ENCODE peak calls at places on chromosome 4, in seven cellular contexts. D, O, V, X, E, C and Q are unnamed samples.

GRCh38 chr4:137471895-137472294 is 60.4 kb downstream of the PCDH18 start:
- DNase-seq in D (peak), V (no peak), E (no peak), C (no peak), O (no peak), X (no peak), Q (no peak)

GRCh38 chr4:40704073-40704472 is 45.7 kb upstream of the NSUN7 start:
- DNase-seq in V (no peak), D (no peak), C (no peak), O (no peak), X (no peak), E (no peak), Q (no peak)

GRCh38 chr4:76430519-76431388 is 4.3 kb upstream of the SHROOM3 start:
- DNase-seq in X (no peak), O (peak), D (peak), V (no peak), C (no peak), E (no peak), Q (no peak)

GRCh38 chr4:82423245-82424054 is 6.8 kb downstream of the HNRNPDL start:
- DNase-seq in X (no peak), V (no peak), C (no peak), E (no peak), O (no peak), D (peak), Q (no peak)

GRCh38 chr4:11488657-11489448 is 60.2 kb upstream of the HS3ST1 start:
- DNase-seq in D (no peak), X (no peak), C (no peak), E (no peak), V (no peak), O (no peak), Q (no peak)

GRCh38 chr4:167890226-167890625 is 202.1 kb upstream of the ANXA10 start:
- DNase-seq in D (peak), E (no peak), C (no peak), O (no peak), X (no peak), V (no peak), Q (no peak)

GRCh38 chr4:107891299-107891698 is 40.0 kb upstream of the CYP2U1 start:
- DNase-seq in C (no peak), O (no peak), D (peak), E (no peak), X (no peak), V (no peak), Q (no peak)

GRCh38 chr4:77701111-77701510 is 95.5 kb downstream of the CXCL13 start:
- DNase-seq in X (no peak), E (no peak), V (no peak), C (no peak), O (no peak), D (no peak), Q (no peak)

GRCh38 chr4:40264497-40264896 is 67.7 kb downstream of the RHOH start:
- DNase-seq in C (peak), X (no peak), O (no peak), D (peak), E (no peak), V (no peak), Q (no peak)

GRCh38 chr4:173520921-173521473 is 9.0 kb downstream of the HAND2 start:
- DNase-seq in D (no peak), O (no peak), E (peak), X (no peak), C (no peak), V (peak), Q (no peak)
- H3K4me3 ChIP-seq in D (no peak), O (no peak), E (no peak), X (no peak), C (no peak), V (peak), Q (no peak)

GRCh38 chr4:61200991-61201526 is 933 bp downstream of the ADGRL3 start:
- DNase-seq in X (no peak), D (no peak), O (no peak), E (no peak), V (no peak), C (no peak), Q (no peak)
- H3K4me3 ChIP-seq in X (peak), D (peak), O (peak), E (peak), V (peak), C (peak), Q (peak)

GRCh38 chr4:154414796-154415195 is 76.8 kb downstream of the DCHS2 start:
- DNase-seq in X (no peak), D (no peak), C (no peak), V (no peak), O (no peak), E (no peak), Q (no peak)

GRCh38 chr4:154415313-154415712 is 76.3 kb downstream of the DCHS2 start:
- DNase-seq in X (no peak), D (no peak), O (no peak), C (no peak), V (no peak), E (no peak), Q (no peak)

GRCh38 chr4:154421618-154422017 is 70.0 kb downstream of the DCHS2 start:
- DNase-seq in V (no peak), E (no peak), D (no peak), X (no peak), C (no peak), O (no peak), Q (no peak)

GRCh38 chr4:154416183-154416543 is 75.4 kb downstream of the DCHS2 start:
- DNase-seq in E (no peak), D (no peak), C (no peak), V (peak), X (peak), O (no peak), Q (peak)

GRCh38 chr4:154417358-154417673 is 74.3 kb downstream of the DCHS2 start:
- DNase-seq in C (no peak), X (no peak), O (no peak), D (no peak), V (no peak), E (no peak), Q (no peak)
- H3K4me3 ChIP-seq in C (peak), X (no peak), O (peak), D (peak), V (peak), E (no peak), Q (no peak)

GRCh38 chr4:64883087-64883926 is 474.1 kb upstream of the TECRL start:
- DNase-seq in D (no peak), X (no peak), C (peak), V (no peak), E (no peak), O (no peak), Q (no peak)

GRCh38 chr4:64880557-64880956 is 471.3 kb upstream of the TECRL start:
- DNase-seq in V (no peak), X (no peak), O (no peak), D (no peak), E (no peak), C (no peak), Q (peak)

GRCh38 chr4:64882311-64883086 is 473.2 kb upstream of the TECRL start:
- DNase-seq in O (no peak), X (no peak), V (no peak), E (no peak), D (no peak), C (no peak), Q (no peak)
- H3K4me3 ChIP-seq in O (no peak), X (no peak), V (no peak), E (no peak), D (no peak), C (no peak), Q (no peak)

DNA sequence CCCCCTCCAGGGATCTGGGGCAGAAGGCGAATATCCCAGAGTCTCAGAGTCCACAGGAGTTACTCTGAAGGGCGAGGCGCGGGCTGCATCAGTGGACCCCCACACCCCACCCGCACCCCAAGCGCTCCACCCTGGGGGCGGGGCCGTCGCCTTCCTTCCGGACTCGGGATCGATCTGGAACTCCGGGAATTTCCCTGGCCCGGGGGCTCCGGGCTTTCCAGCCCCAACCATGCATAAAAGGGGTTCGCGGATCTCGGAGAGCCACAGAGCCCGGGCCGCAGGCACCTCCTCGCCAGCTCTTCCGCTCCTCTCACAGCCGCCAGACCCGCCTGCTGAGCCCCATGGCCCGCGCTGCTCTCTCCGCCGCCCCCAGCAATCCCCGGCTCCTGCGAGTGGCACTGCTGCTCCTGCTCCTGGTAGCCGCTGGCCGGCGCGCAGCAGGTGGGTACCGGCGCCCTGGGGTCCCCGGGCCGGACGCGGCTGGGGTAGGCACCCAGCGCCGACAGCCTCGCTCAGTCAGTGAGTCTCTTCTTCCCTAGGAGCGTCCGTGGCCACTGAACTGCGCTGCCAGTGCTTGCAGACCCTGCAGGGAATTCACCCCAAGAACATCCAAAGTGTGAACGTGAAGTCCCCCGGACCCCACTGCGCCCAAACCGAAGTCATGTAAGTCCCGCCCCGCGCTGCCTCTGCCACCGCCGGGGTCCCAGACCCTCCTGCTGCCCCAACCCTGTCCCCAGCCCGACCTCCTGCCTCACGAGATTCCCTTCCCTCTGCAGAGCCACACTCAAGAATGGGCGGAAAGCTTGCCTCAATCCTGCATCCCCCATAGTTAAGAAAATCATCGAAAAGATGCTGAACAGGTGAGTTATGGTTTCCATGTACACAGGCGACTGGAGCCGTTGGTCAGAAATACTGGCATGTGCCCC is at the start of gene CXCL1:
- DNase-seq in X (peak), D (no peak), O (peak), V (peak), E (no peak), C (no peak), Q (peak)
- H3K4me3 ChIP-seq in X (peak), D (peak), O (peak), V (peak), E (peak), C (peak), Q (peak)